ENCODE peak calls at places on chromosomes 13 and 19, in four cellular contexts. Q is smooth muscle cell of the brain vasculature; Z is astrocyte of the spinal cord; B is effector CD4-positive, alpha-beta T cell. C is an unnamed sample.

GRCh38 chr13:39596176-39596575 is 6.8 kb downstream of the LHFPL6 start:
- DNase-seq in Q (no peak), Z (no peak), B (no peak), C (no peak)

GRCh38 chr13:42229287-42229686 is 42.7 kb upstream of the AKAP11 start:
- DNase-seq in B (no peak), Z (no peak), Q (no peak), C (no peak)

GRCh38 chr13:24563087-24563486 is 50.5 kb upstream of the PARP4 start:
- DNase-seq in B (no peak), Q (no peak), Z (no peak), C (no peak)

GRCh38 chr19:6212403-6213265 is 67.1 kb downstream of the MLLT1 start:
- DNase-seq in Q (no peak), B (no peak), Z (no peak), C (no peak)

GRCh38 chr19:18478545-18479311 is 40.8 kb upstream of the ISYNA1 start:
- DNase-seq in Z (peak; percentile 53), B (peak; percentile 48), Q (no peak), C (no peak)

GRCh38 chr13:101626925-101627555 is 174.6 kb downstream of the ITGBL1 start:
- DNase-seq in B (no peak), Z (peak; percentile 41), Q (no peak), C (no peak)

GRCh38 chr13:19622189-19622588 is 11.3 kb upstream of the MPHOSPH8 start:
- DNase-seq in B (no peak), Z (no peak), Q (no peak), C (no peak)

GRCh38 chr13:92355213-92355612 is 871.4 kb upstream of the GPC6 start:
- DNase-seq in Q (no peak), Z (peak; percentile 48), B (no peak), C (no peak)

GRCh38 chr19:29487432-29487831 is 38.4 kb upstream of the VSTM2B start:
- DNase-seq in B (no peak), Z (no peak), Q (no peak), C (no peak)

GRCh38 chr19:40923934-40924391 is 41.9 kb upstream of the CYP2A7 start:
- DNase-seq in Q (no peak), Z (no peak), B (no peak), C (no peak)

GRCh38 chr19:18112989-18113478 is 15.5 kb downstream of the MAST3 start:
- DNase-seq in Z (peak; percentile 80), Q (no peak), B (peak; percentile 67), C (no peak)

GRCh38 chr19:39038098-39038497 is 5.7 kb upstream of the FBXO27 start:
- DNase-seq in Z (peak; percentile 19), B (no peak), Q (no peak), C (no peak)

C was measured in keratinocyte.